ENCODE peak calls at places on chromosomes 2 and 18, in five cellular contexts. N, S, F, T and G are unnamed samples.

GRCh38 chr18:46464926-46465655 is 191.9 kb downstream of the LOXHD1 start:
- DNase-seq in S (no peak), F (no peak), T (no peak), N (no peak), G (no peak)

GRCh38 chr2:224023188-224023587 is 15.9 kb downstream of the SERPINE2 start:
- DNase-seq in N (peak), F (peak), T (peak), S (peak), G (peak)

GRCh38 chr2:121532347-121532766 is 1.7 kb downstream of the RNU4ATAC start:
- DNase-seq in N (peak), T (no peak), F (peak), S (peak), G (peak)

GRCh38 chr18:2564373-2564772 is 6.9 kb downstream of the METTL4 start:
- DNase-seq in T (no peak), F (no peak), S (no peak), N (no peak), G (no peak)

GRCh38 chr2:236623816-236624215 is 54.2 kb downstream of the ACKR3 start:
- DNase-seq in N (no peak), F (no peak), T (no peak), S (no peak), G (no peak)

GRCh38 chr2:126496493-126496892 is 159.5 kb upstream of the GYPC start:
- DNase-seq in F (no peak), N (no peak), S (no peak), T (no peak), G (no peak)

GRCh38 chr2:24818721-24819167 is 25.5 kb downstream of the CENPO start:
- DNase-seq in F (peak), T (no peak), N (no peak), S (peak), G (no peak)

GRCh38 chr18:56962322-56962721 is 184.6 kb upstream of the BOD1L2 start:
- DNase-seq in F (no peak), S (no peak), T (no peak), N (no peak), G (no peak)

GRCh38 chr2:206502729-206503128 is 59.4 kb downstream of the ADAM23 start:
- DNase-seq in F (no peak), N (no peak), S (no peak), T (no peak), G (no peak)

GRCh38 chr18:22084547-22084946 is 84.8 kb upstream of the GATA6 start:
- DNase-seq in T (no peak), S (peak), N (no peak), F (no peak), G (no peak)

GRCh38 chr2:46493241-46493970 is 14.0 kb downstream of the TMEM247 start:
- DNase-seq in S (peak), F (peak), N (peak), T (no peak), G (peak)

GRCh38 chr2:28544915-28545589 is 49.2 kb downstream of the PLB1 start:
- DNase-seq in N (no peak), F (peak), T (no peak), S (no peak), G (no peak)

GRCh38 chr2:127047716-127048617 is 59.0 kb downstream of the BIN1 start:
- DNase-seq in F (no peak), T (no peak), N (no peak), S (no peak), G (no peak)

GRCh38 chr2:237000481-237000880 is 85.2 kb upstream of the COPS8 start:
- DNase-seq in F (no peak), S (no peak), N (no peak), T (no peak), G (no peak)

GRCh38 chr2:77479395-77479794 is 42.8 kb downstream of the LRRTM4 start:
- DNase-seq in F (no peak), S (no peak), N (no peak), T (no peak), G (no peak)

GRCh38 chr2:230226090-230226551 is 585 bp downstream of the SP140 start:
- DNase-seq in T (no peak), S (no peak), F (no peak), N (no peak), G (no peak)

GRCh38 chr2:232422051-232422450 is 15.4 kb downstream of the ALPG start:
- DNase-seq in T (no peak), F (no peak), N (no peak), S (no peak), G (no peak)

GRCh38 chr18:21051615-21052014 is 60.0 kb downstream of the ROCK1 start:
- DNase-seq in T (no peak), F (no peak), S (no peak), N (peak), G (peak)

GRCh38 chr18:59249186-59249774 is 24.0 kb downstream of the RAX start:
- DNase-seq in T (peak), N (peak), F (peak), S (peak), G (peak)

GRCh38 chr2:42977236-42978174 is 185.1 kb upstream of the HAAO start:
- DNase-seq in T (no peak), F (no peak), S (no peak), N (no peak), G (no peak)

GRCh38 chr18:10928971-10929373 is 220.4 kb downstream of the PIEZO2 start:
- DNase-seq in S (peak), F (peak), N (peak), T (no peak), G (peak)

GRCh38 chr2:234437642-234438321 is 59.1 kb downstream of the ARL4C start:
- DNase-seq in T (no peak), S (no peak), F (no peak), N (no peak), G (no peak)

GRCh38 chr2:191806396-191806795 is 40.5 kb downstream of the CAVIN2 start:
- DNase-seq in F (peak), N (no peak), T (no peak), S (no peak), G (peak)

GRCh38 chr2:15159751-15160177 is 401.4 kb downstream of the NBAS start:
- DNase-seq in N (peak), S (peak), T (no peak), F (peak), G (peak)

GRCh38 chr2:234406085-234406484 is 90.8 kb downstream of the ARL4C start:
- DNase-seq in F (no peak), T (no peak), S (no peak), N (peak), G (no peak)

GRCh38 chr2:26712486-26713465 is 20.3 kb downstream of the KCNK3 start:
- DNase-seq in T (no peak), S (no peak), N (no peak), F (no peak), G (no peak)

GRCh38 chr2:218788529-218789237 is 6.7 kb downstream of the CYP27A1 start:
- DNase-seq in S (no peak), N (no peak), T (no peak), F (no peak), G (peak)

GRCh38 chr2:17649026-17649425 is 104.6 kb downstream of the SMC6 start:
- DNase-seq in N (no peak), T (no peak), F (no peak), S (no peak), G (no peak)

GRCh38 chr2:232838406-232838874 is 31.6 kb upstream of the SNORC start:
- DNase-seq in T (no peak), N (peak), F (peak), S (peak), G (no peak)

GRCh38 chr2:54708584-54709340 is 14.7 kb upstream of the EML6 start:
- DNase-seq in F (no peak), T (no peak), S (no peak), N (no peak), G (peak)

GRCh38 chr2:184597571-184597980 is 753 bp upstream of the ZNF804A start:
- DNase-seq in F (peak), N (peak), S (peak), T (no peak), G (peak)

GRCh38 chr2:238143239-238143951 is 4.9 kb downstream of the KLHL30 start:
- DNase-seq in F (peak), T (no peak), S (no peak), N (peak), G (peak)

GRCh38 chr2:238144262-238144661 is 5.8 kb downstream of the KLHL30 start:
- DNase-seq in T (no peak), S (no peak), N (no peak), F (no peak), G (no peak)

GRCh38 chr2:238141541-238142318 is 3.3 kb downstream of the KLHL30 start:
- DNase-seq in S (no peak), F (no peak), N (no peak), T (no peak), G (peak)

GRCh38 chr2:238140721-238141540 is 2.5 kb downstream of the KLHL30 start:
- DNase-seq in T (no peak), S (no peak), N (no peak), F (no peak), G (no peak)

DNA sequence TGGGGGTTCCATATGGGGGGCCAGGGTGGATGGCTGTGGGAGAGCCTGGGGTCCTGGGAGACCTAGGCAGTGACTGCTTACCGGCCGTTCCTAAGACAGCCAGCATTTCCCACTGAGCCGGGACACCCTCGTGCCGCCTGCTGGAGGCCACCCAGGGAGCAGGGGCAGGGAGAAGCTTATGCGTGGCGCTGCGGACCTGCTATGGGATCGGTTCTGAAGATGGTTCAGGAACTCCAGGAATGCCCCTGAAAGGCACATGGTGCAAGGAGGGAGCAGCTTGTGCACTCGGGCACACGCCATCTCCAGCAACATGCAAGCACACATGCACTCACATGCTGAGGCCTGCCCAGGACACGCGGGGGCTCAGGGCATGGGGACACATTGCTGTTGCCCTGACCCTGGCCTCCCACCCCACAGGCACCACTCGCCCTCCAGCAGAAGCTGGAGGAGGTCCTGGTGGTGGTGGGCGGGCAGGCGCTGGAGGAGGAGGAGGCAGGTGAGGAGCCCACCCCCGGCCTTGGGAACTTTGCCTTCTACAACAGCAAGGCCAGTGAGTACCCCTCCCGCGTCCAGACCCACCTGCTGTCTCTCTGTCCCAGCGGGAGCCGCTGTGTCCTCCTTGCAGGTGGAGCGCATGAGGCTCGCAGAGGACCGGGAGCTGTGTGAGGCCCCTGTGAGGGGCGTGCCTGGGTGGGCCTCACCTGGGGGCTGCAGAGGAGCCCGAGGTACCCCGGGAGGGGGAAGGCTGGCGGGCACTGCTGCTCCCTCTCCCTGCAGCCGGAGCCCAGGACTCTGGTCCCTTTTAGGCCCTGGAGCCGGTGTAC is 4.1 kb downstream of the KLHL30 start:
- DNase-seq in T (no peak), S (no peak), N (no peak), F (no peak), G (no peak)
- TF ChIP-seq CTCF in T (no peak), S (no peak), N (no peak), F (no peak), G (no peak)

GRCh38 chr2:130251520-130251864 is 53.3 kb upstream of the TUBA3E start:
- DNase-seq in F (no peak), N (no peak), S (no peak), T (no peak), G (no peak)

GRCh38 chr2:130251865-130252620 is 53.8 kb upstream of the TUBA3E start:
- DNase-seq in T (no peak), S (no peak), F (no peak), N (no peak), G (no peak)

GRCh38 chr2:130252880-130253645 is 54.8 kb upstream of the TUBA3E start:
- DNase-seq in N (peak), F (no peak), S (no peak), T (no peak), G (no peak)
- H3K4me3 ChIP-seq in N (peak), F (no peak), S (no peak), T (peak), G (peak)

DNA sequence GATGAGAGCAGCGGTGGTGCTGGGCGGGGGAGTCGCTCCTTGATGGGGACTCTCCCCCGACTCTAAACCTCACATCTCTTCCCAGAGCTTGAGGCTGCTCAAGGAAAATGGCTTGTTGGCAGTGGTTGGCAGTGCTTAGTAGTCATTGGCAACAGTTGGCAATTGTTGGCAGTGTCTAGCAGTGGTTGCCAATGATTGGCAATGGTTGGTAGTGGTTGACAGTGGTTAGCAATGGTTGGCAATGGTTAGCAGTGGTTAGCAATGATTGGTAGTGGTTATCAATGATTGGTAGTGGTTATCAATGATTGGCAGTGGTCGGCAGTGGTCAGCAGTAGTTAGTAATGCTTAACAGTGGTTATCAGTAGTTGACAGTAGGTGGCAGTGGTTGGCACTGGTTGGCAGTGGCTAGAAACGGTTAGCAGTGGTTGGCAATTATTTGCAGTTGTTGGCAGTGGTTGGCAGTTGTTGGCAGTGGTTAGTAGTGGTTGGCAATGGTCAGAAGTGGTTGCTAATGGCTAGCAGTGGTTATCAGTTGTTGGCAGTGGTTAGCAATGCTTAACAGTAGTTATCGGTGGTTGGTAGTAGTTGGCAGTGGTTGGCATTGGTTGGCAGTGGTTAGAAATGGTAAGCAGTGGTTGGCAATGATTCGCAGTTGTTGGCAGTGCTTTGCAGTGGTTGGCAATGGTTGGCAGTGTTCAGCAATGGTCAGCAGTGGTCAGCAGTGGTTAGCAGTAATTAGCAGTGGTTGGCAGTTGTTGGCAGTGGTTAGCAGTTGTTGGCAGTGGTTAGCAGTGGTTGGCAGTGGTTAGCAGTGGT is 85.4 kb upstream of the OTOS start:
- DNase-seq in S (no peak), T (no peak), N (no peak), F (no peak), G (no peak)
- TF ChIP-seq CTCF in S (no peak), T (no peak), N (no peak), F (no peak), G (no peak)

GRCh38 chr2:238786379-238786778 is 61.5 kb upstream of the TWIST2 start:
- DNase-seq in T (peak), S (no peak), F (no peak), N (no peak), G (peak)
- H3K4me3 ChIP-seq in T (peak), S (no peak), F (no peak), N (no peak), G (peak)

GRCh38 chr18:24024425-24024824 is 9.9 kb downstream of the TTC39C start:
- DNase-seq in N (no peak), S (no peak), T (no peak), F (no peak), G (no peak)

GRCh38 chr18:24022141-24022540 is 7.6 kb downstream of the TTC39C start:
- DNase-seq in T (no peak), S (peak), F (peak), N (peak), G (peak)

GRCh38 chr18:24026457-24026856 is 11.9 kb downstream of the TTC39C start:
- DNase-seq in N (no peak), T (no peak), F (no peak), S (no peak), G (no peak)

GRCh38 chr18:24021505-24021904 is 7.0 kb downstream of the TTC39C start:
- DNase-seq in S (no peak), N (no peak), T (no peak), F (no peak), G (no peak)

GRCh38 chr18:24023185-24023814 is 8.7 kb downstream of the TTC39C start:
- DNase-seq in S (no peak), N (no peak), T (no peak), F (no peak), G (no peak)
- TF ChIP-seq CTCF in S (no peak), N (no peak), T (peak), F (no peak), G (no peak)

DNA sequence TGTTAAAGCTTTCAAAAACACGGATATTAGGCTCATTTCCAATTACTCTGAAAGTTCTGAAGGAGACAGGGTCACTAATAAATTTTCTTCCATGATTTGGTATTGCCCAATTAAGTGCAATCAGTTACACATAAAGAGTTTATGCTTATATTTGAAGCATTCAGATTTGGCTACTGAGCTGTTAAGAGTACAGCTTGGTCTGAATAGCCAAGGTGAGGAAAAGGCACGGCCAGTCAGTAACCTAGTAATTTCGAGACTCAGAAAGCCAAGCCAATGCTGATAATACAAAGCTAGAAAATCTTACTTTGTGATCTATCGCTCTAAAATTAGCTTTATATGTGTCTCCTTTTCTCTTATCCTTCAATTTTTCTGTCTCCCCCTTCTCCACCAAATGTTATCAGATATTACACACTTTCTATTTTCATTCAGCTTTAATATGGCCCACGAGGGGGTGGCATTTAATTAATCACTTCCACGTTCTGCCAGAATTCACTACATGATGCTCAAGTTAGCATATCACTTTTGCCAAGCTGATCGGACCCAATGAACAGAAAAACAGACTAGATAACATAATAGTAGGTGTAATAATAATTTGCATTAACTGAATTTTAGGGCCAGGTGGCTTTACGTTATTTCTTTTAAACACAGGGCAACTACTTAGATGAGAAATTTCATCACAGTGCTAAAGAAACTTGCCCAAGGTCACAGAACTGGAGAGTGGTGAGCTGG is 138.4 kb downstream of the TCF4 start:
- DNase-seq in N (no peak), T (no peak), F (no peak), S (no peak), G (no peak)
- H3K4me3 ChIP-seq in N (no peak), T (no peak), F (no peak), S (no peak), G (no peak)